ENCODE peak calls at places on chromosome 11, in four cellular contexts. One of them, this sample, is unnamed.

GRCh38 chr11:10514713-10515112 is 26.3 kb downstream of the RNF141 start:
- DNase-seq in GM23338: no peak
- DNase-seq in CD4-positive, alpha-beta memory T cell: no peak
- DNase-seq in heart right ventricle: no peak
- DNase-seq in this sample: no peak

GRCh38 chr11:129023968-129024676 is 81.5 kb upstream of the TP53AIP1 start:
- DNase-seq in GM23338: peak; percentile 77
- DNase-seq in heart right ventricle: no peak
- DNase-seq in CD4-positive, alpha-beta memory T cell: no peak
- DNase-seq in this sample: no peak

GRCh38 chr11:120209750-120210650 is 832 bp upstream of the OAF start:
- DNase-seq in CD4-positive, alpha-beta memory T cell: no peak
- DNase-seq in GM23338: no peak
- DNase-seq in heart right ventricle: no peak
- DNase-seq in this sample: no peak

GRCh38 chr11:73358071-73358470 is 18.1 kb upstream of the RELT start:
- DNase-seq in CD4-positive, alpha-beta memory T cell: no peak
- DNase-seq in GM23338: no peak
- DNase-seq in heart right ventricle: no peak
- DNase-seq in this sample: no peak

GRCh38 chr11:23423119-23423518 is 562.8 kb upstream of the CCDC179 start:
- DNase-seq in heart right ventricle: no peak
- DNase-seq in CD4-positive, alpha-beta memory T cell: no peak
- DNase-seq in GM23338: no peak
- DNase-seq in this sample: no peak

GRCh38 chr11:19739872-19740271 is 27.2 kb downstream of the NAV2 start:
- DNase-seq in heart right ventricle: peak; percentile 22
- DNase-seq in GM23338: peak; percentile 66
- DNase-seq in CD4-positive, alpha-beta memory T cell: no peak
- DNase-seq in this sample: peak; percentile 44

GRCh38 chr11:100741866-100742625 is 55.0 kb downstream of the ARHGAP42 start:
- DNase-seq in GM23338: no peak
- DNase-seq in heart right ventricle: no peak
- DNase-seq in CD4-positive, alpha-beta memory T cell: no peak
- DNase-seq in this sample: no peak

GRCh38 chr11:78281511-78281910 is 92.8 kb downstream of the USP35 start:
- DNase-seq in CD4-positive, alpha-beta memory T cell: no peak
- DNase-seq in GM23338: no peak
- DNase-seq in heart right ventricle: no peak
- DNase-seq in this sample: no peak

GRCh38 chr11:9280655-9281301 is 15.6 kb upstream of the DENND5A start:
- DNase-seq in heart right ventricle: no peak
- DNase-seq in GM23338: no peak
- DNase-seq in CD4-positive, alpha-beta memory T cell: peak; percentile 65
- DNase-seq in this sample: no peak

GRCh38 chr11:118618991-118619375 is 11.6 kb downstream of the PHLDB1 start:
- DNase-seq in CD4-positive, alpha-beta memory T cell: no peak
- DNase-seq in heart right ventricle: peak; percentile 57
- DNase-seq in GM23338: no peak
- DNase-seq in this sample: peak; percentile 65

GRCh38 chr11:66879583-66879982 is 22.7 kb downstream of the LRFN4 start:
- DNase-seq in heart right ventricle: no peak
- DNase-seq in GM23338: no peak
- DNase-seq in CD4-positive, alpha-beta memory T cell: no peak
- DNase-seq in this sample: no peak

GRCh38 chr11:61839742-61840141 is 11.6 kb downstream of the FADS2 start:
- DNase-seq in CD4-positive, alpha-beta memory T cell: no peak
- DNase-seq in heart right ventricle: no peak
- DNase-seq in GM23338: no peak
- DNase-seq in this sample: no peak

GRCh38 chr11:131678658-131679340 is 308.4 kb downstream of the NTM start:
- DNase-seq in CD4-positive, alpha-beta memory T cell: no peak
- DNase-seq in GM23338: no peak
- DNase-seq in heart right ventricle: no peak
- DNase-seq in this sample: no peak

GRCh38 chr11:56967726-56968125 is 21.0 kb upstream of the OR5AK2 start:
- DNase-seq in GM23338: no peak
- DNase-seq in heart right ventricle: no peak
- DNase-seq in CD4-positive, alpha-beta memory T cell: no peak
- DNase-seq in this sample: no peak

GRCh38 chr11:69443968-69444364 is 37.5 kb upstream of the LINC01488 start:
- DNase-seq in heart right ventricle: no peak
- DNase-seq in GM23338: no peak
- DNase-seq in CD4-positive, alpha-beta memory T cell: no peak
- DNase-seq in this sample: no peak

GRCh38 chr11:103055174-103055890 is 36.6 kb downstream of the DCUN1D5 start:
- DNase-seq in GM23338: peak; percentile 62
- DNase-seq in CD4-positive, alpha-beta memory T cell: no peak
- DNase-seq in heart right ventricle: no peak
- DNase-seq in this sample: no peak

GRCh38 chr11:107172996-107173395 is 154.7 kb upstream of the GUCY1A2 start:
- DNase-seq in GM23338: no peak
- DNase-seq in CD4-positive, alpha-beta memory T cell: no peak
- DNase-seq in heart right ventricle: no peak
- DNase-seq in this sample: no peak

GRCh38 chr11:108117746-108118371 is 3.5 kb upstream of the ACAT1 start:
- DNase-seq in GM23338: peak; percentile 62
- DNase-seq in heart right ventricle: no peak
- DNase-seq in CD4-positive, alpha-beta memory T cell: no peak
- DNase-seq in this sample: no peak

GRCh38 chr11:128039140-128040021 is 548.0 kb downstream of the ETS1 start:
- DNase-seq in GM23338: no peak
- DNase-seq in heart right ventricle: peak; percentile 21
- DNase-seq in CD4-positive, alpha-beta memory T cell: peak; percentile 90
- DNase-seq in this sample: no peak

GRCh38 chr11:69497221-69497787 is 15.8 kb downstream of the LINC01488 start:
- DNase-seq in heart right ventricle: peak; percentile 84
- DNase-seq in CD4-positive, alpha-beta memory T cell: no peak
- DNase-seq in GM23338: peak; percentile 49
- DNase-seq in this sample: peak; percentile 68

GRCh38 chr11:97963528-97964331 is 1057.0 kb upstream of the CNTN5 start:
- DNase-seq in GM23338: no peak
- DNase-seq in CD4-positive, alpha-beta memory T cell: no peak
- DNase-seq in heart right ventricle: no peak
- DNase-seq in this sample: no peak

GRCh38 chr11:7525424-7525823 is 11.6 kb downstream of the PPFIBP2 start:
- DNase-seq in heart right ventricle: no peak
- DNase-seq in CD4-positive, alpha-beta memory T cell: no peak
- DNase-seq in GM23338: no peak
- DNase-seq in this sample: no peak

GRCh38 chr11:64665381-64665780 is 57.6 kb downstream of the NRXN2 start:
- DNase-seq in CD4-positive, alpha-beta memory T cell: no peak
- DNase-seq in GM23338: peak; percentile 18
- DNase-seq in heart right ventricle: no peak
- DNase-seq in this sample: no peak

GRCh38 chr11:39641749-39642148 is 1817.7 kb downstream of the LRRC4C start:
- DNase-seq in GM23338: no peak
- DNase-seq in heart right ventricle: no peak
- DNase-seq in CD4-positive, alpha-beta memory T cell: no peak
- DNase-seq in this sample: no peak

GRCh38 chr11:94751806-94752205 is 16.4 kb upstream of the AMOTL1 start:
- DNase-seq in heart right ventricle: no peak
- DNase-seq in CD4-positive, alpha-beta memory T cell: no peak
- DNase-seq in GM23338: no peak
- DNase-seq in this sample: no peak

GRCh38 chr11:2385156-2386151 is 8.3 kb downstream of the CD81 start:
- DNase-seq in GM23338: no peak
- DNase-seq in heart right ventricle: peak; percentile 15
- DNase-seq in CD4-positive, alpha-beta memory T cell: peak; percentile 33
- DNase-seq in this sample: no peak

GRCh38 chr11:56961609-56962008 is 27.1 kb upstream of the OR5AK2 start:
- DNase-seq in GM23338: no peak
- DNase-seq in CD4-positive, alpha-beta memory T cell: no peak
- DNase-seq in heart right ventricle: no peak
- DNase-seq in this sample: no peak

GRCh38 chr11:115198301-115198700 is 305.9 kb downstream of the CADM1 start:
- DNase-seq in GM23338: no peak
- DNase-seq in heart right ventricle: no peak
- DNase-seq in CD4-positive, alpha-beta memory T cell: no peak
- DNase-seq in this sample: no peak

GRCh38 chr11:115199501-115199900 is 304.7 kb downstream of the CADM1 start:
- DNase-seq in GM23338: no peak
- DNase-seq in heart right ventricle: no peak
- DNase-seq in CD4-positive, alpha-beta memory T cell: no peak
- DNase-seq in this sample: no peak

GRCh38 chr11:115197433-115197832 is 306.8 kb downstream of the CADM1 start:
- DNase-seq in heart right ventricle: no peak
- DNase-seq in CD4-positive, alpha-beta memory T cell: no peak
- DNase-seq in GM23338: no peak
- DNase-seq in this sample: no peak

GRCh38 chr11:115194798-115195101 is 309.5 kb downstream of the CADM1 start:
- DNase-seq in GM23338: no peak
- DNase-seq in heart right ventricle: no peak
- DNase-seq in CD4-positive, alpha-beta memory T cell: no peak
- DNase-seq in this sample: no peak

DNA sequence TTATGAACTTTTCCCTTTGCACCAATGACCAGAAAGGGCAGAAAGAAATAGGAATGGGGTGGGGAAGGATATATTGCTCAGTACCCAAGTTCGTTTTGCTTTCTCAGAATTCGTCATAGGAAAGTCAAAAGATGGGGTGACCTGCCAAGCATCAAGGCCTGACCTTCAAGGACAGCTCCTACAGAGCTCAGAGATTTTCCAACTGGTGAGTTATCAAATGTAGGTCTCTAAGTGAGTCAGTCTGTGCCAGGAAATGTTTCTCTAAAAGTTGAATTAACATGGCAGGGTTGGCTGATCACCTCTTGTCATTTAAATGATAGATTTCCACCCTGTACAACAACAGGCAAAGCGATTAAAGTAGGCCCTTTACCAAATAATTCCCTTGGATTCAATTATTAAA is 307.2 kb downstream of the CADM1 start:
- DNase-seq in GM23338: no peak
- DNase-seq in CD4-positive, alpha-beta memory T cell: no peak
- DNase-seq in heart right ventricle: no peak
- DNase-seq in this sample: no peak
- H3K4me1 ChIP-seq in GM23338: peaks cover 14% of the 10 kb centered on the region
- H3K4me1 ChIP-seq in CD4-positive, alpha-beta memory T cell: no peaks in the 10 kb centered on the region
- H3K4me1 ChIP-seq in heart right ventricle: peaks cover 21% of the 10 kb centered on the region
- H3K4me1 ChIP-seq in this sample: no peaks in the 10 kb centered on the region

GRCh38 chr11:14634813-14635212 is 8.8 kb upstream of the PDE3B start:
- DNase-seq in GM23338: no peak
- DNase-seq in heart right ventricle: no peak
- DNase-seq in CD4-positive, alpha-beta memory T cell: no peak
- DNase-seq in this sample: no peak

GRCh38 chr11:14636119-14636518 is 7.5 kb upstream of the PDE3B start:
- DNase-seq in CD4-positive, alpha-beta memory T cell: no peak
- DNase-seq in heart right ventricle: no peak
- DNase-seq in GM23338: no peak
- DNase-seq in this sample: no peak

GRCh38 chr11:14638561-14638960 is 5.0 kb upstream of the PDE3B start:
- DNase-seq in heart right ventricle: no peak
- DNase-seq in CD4-positive, alpha-beta memory T cell: peak; percentile 34
- DNase-seq in GM23338: no peak
- DNase-seq in this sample: no peak

GRCh38 chr11:14635559-14635958 is 8.0 kb upstream of the PDE3B start:
- DNase-seq in GM23338: no peak
- DNase-seq in CD4-positive, alpha-beta memory T cell: no peak
- DNase-seq in heart right ventricle: no peak
- DNase-seq in this sample: no peak

DNA sequence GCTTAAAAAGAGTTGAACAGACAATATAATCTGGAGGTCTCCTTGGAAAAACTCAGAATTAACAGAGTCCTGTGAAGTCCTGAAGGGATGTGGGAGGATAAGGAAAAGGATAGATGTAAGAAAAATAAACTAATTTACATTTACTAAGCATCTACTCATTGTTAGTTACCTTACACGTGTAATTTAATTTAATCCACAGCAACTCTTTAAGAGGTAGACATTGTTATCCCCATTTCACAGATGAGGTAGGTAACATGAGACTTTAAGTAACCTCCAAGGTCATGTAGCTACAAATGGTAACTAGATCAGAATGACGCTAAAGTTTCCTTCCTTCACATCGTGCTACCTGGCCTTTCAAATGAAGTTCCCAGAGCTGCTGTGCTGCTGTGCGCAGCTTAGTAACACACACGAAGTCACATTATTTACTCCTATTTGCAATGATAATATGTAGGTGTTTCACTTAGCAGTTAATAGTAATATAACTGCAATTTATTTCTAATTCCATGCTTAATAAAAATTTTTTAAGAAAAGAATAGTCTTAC is 5.7 kb upstream of the PDE3B start:
- DNase-seq in GM23338: peak; percentile 6
- DNase-seq in heart right ventricle: no peak
- DNase-seq in CD4-positive, alpha-beta memory T cell: no peak
- DNase-seq in this sample: no peak
- H3K4me1 ChIP-seq in GM23338: no peaks in the 10 kb centered on the region
- H3K4me1 ChIP-seq in heart right ventricle: no peaks in the 10 kb centered on the region
- H3K4me1 ChIP-seq in CD4-positive, alpha-beta memory T cell: peaks cover 86% of the 10 kb centered on the region
- H3K4me1 ChIP-seq in this sample: no peaks in the 10 kb centered on the region

DNA sequence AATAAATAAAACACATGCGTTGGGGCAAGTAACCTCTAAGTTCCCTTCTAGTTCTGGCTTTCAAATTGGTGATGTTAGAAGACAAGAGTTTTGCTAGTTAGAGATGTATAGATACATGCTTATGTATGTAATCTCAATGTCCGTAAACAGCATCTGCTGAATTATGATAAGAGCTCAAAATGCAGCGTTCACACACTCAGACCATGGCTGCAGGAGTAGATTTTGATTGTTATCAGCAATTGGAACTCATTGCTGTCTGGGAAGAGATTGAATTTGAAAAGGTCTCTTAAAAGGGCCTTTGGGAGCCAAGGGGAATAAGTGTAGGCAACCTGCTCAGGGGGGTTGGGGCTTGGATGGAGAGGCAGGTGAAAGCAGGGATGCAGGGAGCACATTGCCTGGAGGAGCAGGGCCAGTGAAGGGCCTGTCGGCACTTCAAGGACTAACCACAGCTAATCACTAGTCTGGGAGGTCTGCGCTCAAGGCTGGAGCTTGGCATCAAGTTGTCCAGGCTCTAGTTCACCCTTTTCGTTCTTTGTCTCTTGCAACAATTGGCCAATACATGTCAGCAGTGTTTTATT is 2.7 kb upstream of the RAG1 start:
- DNase-seq in GM23338: no peak
- DNase-seq in CD4-positive, alpha-beta memory T cell: no peak
- DNase-seq in heart right ventricle: no peak
- DNase-seq in this sample: no peak
- H3K4me1 ChIP-seq in GM23338: no peaks in the 10 kb centered on the region
- H3K4me1 ChIP-seq in CD4-positive, alpha-beta memory T cell: no peaks in the 10 kb centered on the region
- H3K4me1 ChIP-seq in heart right ventricle: no peaks in the 10 kb centered on the region
- H3K4me1 ChIP-seq in this sample: no peaks in the 10 kb centered on the region

GRCh38 chr11:13334068-13334785 is 56.6 kb downstream of the BMAL1 start:
- DNase-seq in CD4-positive, alpha-beta memory T cell: no peak
- DNase-seq in GM23338: no peak
- DNase-seq in heart right ventricle: no peak
- DNase-seq in this sample: no peak
- H3K4me1 ChIP-seq in CD4-positive, alpha-beta memory T cell: peaks cover 92% of the 10 kb centered on the region
- H3K4me1 ChIP-seq in GM23338: no peaks in the 10 kb centered on the region
- H3K4me1 ChIP-seq in heart right ventricle: peaks cover 88% of the 10 kb centered on the region
- H3K4me1 ChIP-seq in this sample: no peaks in the 10 kb centered on the region